ENCODE peak calls at places on chromosomes 6 and 20, in seven cellular contexts. B is brain microvascular endothelial cell, Y is colonic mucosa, A is choroid plexus epithelial cell, R is RWPE1, V is type B pancreatic cell, X is endodermal cell. L is an unnamed sample.

GRCh38 chr20:37239026-37239451 is 22.6 kb downstream of the GHRH start:
- DNase-seq in B (no peak), Y (peak), A (peak), R (no peak), V (no peak), X (no peak), L (no peak)

GRCh38 chr6:15517600-15517999 is 145.2 kb downstream of the DTNBP1 start:
- DNase-seq in B (no peak), Y (no peak), A (no peak), R (no peak), V (no peak), X (no peak), L (no peak)

GRCh38 chr20:2754426-2754825 is 46.0 kb downstream of the CPXM1 start:
- DNase-seq in B (no peak), Y (no peak), A (no peak), R (no peak), V (no peak), X (no peak), L (no peak)

GRCh38 chr20:34713194-34713943 is 9.2 kb downstream of the TP53INP2 start:
- DNase-seq in B (peak), Y (no peak), A (peak), R (peak), V (no peak), X (no peak), L (no peak)

GRCh38 chr6:1381397-1382330 is 7.7 kb upstream of the FOXF2 start:
- DNase-seq in B (no peak), Y (peak), A (no peak), R (peak), V (peak), X (peak), L (peak)

GRCh38 chr6:41125282-41125681 is 28.9 kb downstream of the TREML1 start:
- DNase-seq in B (no peak), Y (no peak), A (no peak), R (no peak), V (no peak), X (no peak), L (no peak)

GRCh38 chr6:33082702-33083101 is 6.9 kb downstream of the HLA-DPB1 start:
- DNase-seq in B (no peak), Y (no peak), A (peak), R (no peak), V (no peak), X (peak), L (no peak)

GRCh38 chr20:62947532-62948300 is 4.8 kb upstream of the SLC17A9 start:
- DNase-seq in B (no peak), Y (no peak), A (no peak), R (no peak), V (no peak), X (no peak), L (no peak)

GRCh38 chr20:6832811-6833210 is 65.3 kb downstream of the BMP2 start:
- DNase-seq in B (no peak), Y (no peak), A (no peak), R (no peak), V (no peak), X (no peak), L (no peak)

GRCh38 chr20:6827472-6827871 is 60.0 kb downstream of the BMP2 start:
- DNase-seq in B (no peak), Y (no peak), A (no peak), R (no peak), V (no peak), X (no peak), L (no peak)

GRCh38 chr20:6831461-6831860 is 64.0 kb downstream of the BMP2 start:
- DNase-seq in B (no peak), Y (no peak), A (no peak), R (no peak), V (no peak), X (no peak), L (no peak)

GRCh38 chr20:6828794-6829423 is 61.4 kb downstream of the BMP2 start:
- DNase-seq in B (peak), Y (peak), A (peak), R (peak), V (no peak), X (peak), L (no peak)

DNA sequence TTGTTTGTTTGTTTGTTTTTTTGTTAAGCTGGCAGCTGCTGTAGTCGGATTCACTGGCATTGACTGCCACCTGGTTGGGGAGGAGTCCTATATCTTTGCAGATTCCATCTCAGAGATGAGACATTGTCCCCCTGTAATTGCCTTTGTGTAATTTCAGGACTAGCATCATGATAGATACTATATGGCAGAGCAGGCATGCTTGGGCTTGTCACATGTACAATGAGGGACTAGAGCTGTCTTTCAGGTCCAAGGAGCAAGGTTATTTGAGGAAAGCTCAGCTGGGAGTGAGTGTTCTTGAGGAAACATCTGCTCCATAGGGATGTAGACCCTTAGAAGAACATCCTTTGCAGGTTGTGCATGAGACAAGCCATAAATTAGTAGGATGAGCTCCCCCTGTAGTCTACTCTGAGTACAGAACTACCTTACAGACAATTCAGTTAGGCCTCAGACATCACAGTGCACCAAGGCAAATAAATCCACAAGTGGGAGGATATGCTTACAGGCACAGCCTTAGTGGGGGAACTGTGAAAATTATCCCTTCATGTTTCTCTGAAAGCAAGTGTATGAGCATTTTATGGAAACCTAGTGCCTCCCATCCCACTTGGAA is 62.1 kb downstream of the BMP2 start:
- DNase-seq in B (no peak), Y (no peak), A (peak), R (no peak), V (no peak), X (peak), L (no peak)
- TF ChIP-seq CTCF in B (peak), Y (no peak), A (peak), R (no peak), V (no peak), X (peak), L (peak)

DNA sequence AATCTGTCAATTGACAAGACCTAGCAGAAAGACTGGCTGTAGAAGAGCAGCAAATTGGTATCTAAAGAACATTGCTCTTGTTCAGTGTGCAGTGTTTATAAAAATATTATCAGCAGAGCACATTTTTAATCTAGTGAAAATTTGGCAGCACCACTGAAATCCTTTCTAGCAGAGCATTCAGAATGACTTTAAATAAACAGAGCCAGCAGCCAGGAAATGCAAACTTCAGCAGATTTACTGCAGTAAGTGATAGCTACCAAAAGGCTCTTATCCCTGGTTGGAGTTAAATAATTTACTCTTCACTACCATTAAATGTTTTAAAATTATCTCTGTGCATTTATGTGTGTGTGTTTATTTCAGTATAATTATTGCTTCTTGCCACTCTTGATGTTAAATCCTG is 590.9 kb upstream of the CITED2 start:
- DNase-seq in B (no peak), Y (no peak), A (peak), R (no peak), V (no peak), X (no peak), L (no peak)
- TF ChIP-seq CTCF in B (no peak), Y (no peak), A (no peak), R (no peak), V (no peak), X (no peak), L (no peak)

DNA sequence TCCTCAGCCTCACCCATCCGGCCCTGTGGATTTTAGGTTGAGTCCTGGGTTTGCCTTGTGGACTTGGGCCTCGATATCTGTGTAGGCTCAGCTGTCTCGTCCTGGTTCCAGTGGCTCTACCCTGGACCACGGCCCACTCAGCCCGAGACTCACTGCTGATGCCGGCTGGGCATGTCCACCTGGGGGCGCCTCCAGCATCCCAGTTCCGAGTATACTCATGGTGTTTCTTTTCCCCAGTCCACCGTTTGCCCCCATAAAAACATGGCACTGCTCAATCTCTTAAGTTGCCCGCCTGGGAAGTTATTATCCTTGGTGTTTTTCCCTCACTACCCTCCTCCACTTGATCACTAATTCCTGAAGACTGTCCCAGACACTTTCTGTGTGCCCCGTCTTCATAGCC is 99.1 kb downstream of the ARID1B start:
- DNase-seq in B (no peak), Y (no peak), A (no peak), R (no peak), V (no peak), X (peak), L (no peak)
- TF ChIP-seq CTCF in B (peak), Y (no peak), A (peak), R (no peak), V (peak), X (peak), L (peak)

GRCh38 chr6:99434702-99435530 is 9.8 kb upstream of the PNISR start:
- DNase-seq in B (no peak), Y (no peak), A (peak), R (peak), V (no peak), X (no peak), L (no peak)
- TF ChIP-seq CTCF in B (peak), Y (peak), A (peak), R (peak), V (peak), X (peak), L (peak)

DNA sequence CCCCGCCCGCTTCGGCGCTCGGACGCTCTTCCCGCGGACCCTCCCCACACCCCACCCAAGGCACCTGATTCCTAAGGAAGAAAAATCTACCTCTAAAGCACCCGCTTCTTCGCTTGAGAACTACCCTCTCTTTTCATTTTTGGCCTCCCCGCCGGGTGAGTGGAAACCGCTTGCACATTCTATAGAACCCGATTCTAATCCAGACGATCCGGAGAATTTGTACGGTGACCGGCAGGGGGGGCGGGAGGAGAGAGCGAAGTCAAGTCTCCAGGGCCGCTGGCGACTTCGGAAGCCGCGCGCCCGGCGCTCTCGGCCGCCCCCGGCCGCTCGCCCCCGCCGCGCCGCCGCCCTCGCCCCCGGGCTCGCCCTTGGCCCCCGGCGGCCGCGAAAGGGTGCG is at the start of gene RBM24:
- DNase-seq in B (peak), Y (peak), A (peak), R (peak), V (peak), X (peak), L (peak)
- TF ChIP-seq CTCF in B (peak), Y (no peak), A (peak), R (peak), V (peak), X (peak), L (peak)

DNA sequence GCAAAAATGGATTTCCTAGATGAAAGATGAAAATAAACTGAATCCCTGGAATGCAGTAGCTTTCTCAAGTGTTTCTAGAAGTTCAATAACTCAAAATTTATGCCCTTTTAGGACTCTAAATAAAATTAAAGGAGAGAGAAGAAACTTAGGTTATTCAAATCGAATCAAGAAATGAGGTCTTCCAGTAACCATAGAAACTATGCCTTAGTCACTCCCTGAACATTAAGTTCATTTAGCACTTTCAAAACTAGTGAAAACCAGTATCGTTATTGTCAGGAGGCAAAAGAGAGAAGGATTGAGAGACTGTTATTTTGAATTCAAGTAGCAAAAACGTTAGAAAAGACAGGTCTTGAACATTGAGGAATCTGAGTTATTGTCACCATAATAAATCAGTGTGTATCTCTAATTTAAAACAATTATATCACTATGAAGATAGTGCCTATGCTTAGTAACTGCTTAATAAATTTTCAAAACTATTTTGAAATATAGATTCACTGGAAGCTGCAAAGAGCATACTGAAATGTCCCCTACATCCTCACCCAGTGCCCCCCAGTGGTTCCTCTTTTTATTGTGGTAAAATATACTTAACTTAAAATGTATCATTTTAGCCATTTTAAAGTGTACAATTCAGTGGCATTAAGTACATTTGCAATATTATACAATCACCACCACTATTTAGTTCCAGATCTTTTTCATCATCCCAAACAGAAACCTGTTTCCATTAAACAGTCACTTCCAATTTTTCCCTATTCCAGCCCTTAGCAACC is 4.6 kb downstream of the RPP21 start:
- DNase-seq in B (no peak), Y (no peak), A (no peak), R (no peak), V (no peak), X (no peak), L (no peak)
- TF ChIP-seq CTCF in B (peak), Y (no peak), A (peak), R (no peak), V (peak), X (peak), L (peak)

GRCh38 chr20:45823949-45824835 is 2.9 kb downstream of the TNNC2 start:
- DNase-seq in B (no peak), Y (peak), A (peak), R (peak), V (no peak), X (peak), L (no peak)
- TF ChIP-seq CTCF in B (peak), Y (peak), A (peak), R (no peak), V (peak), X (peak), L (peak)

DNA sequence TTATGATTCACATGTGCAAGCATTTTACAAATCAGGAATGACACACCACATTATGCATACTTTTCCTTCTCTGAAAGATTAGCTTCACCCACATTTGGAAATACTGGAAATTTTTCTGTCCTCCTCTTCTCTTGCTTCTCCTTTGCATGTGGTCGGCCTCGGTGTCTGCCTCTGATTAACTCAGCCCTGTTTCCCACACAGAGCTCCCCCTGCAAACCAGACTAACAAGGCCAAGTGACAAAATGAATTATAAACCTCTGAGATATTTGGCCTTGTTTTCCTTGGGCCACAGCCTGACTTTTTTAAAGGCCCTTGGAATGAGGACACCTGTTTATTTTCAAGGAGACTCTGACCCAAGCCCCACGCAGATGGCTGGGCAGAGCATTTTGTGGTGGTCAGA is 9.0 kb upstream of the CCN6 start:
- DNase-seq in B (peak), Y (no peak), A (peak), R (no peak), V (no peak), X (no peak), L (no peak)
- TF ChIP-seq CTCF in B (no peak), Y (no peak), A (peak), R (no peak), V (no peak), X (no peak), L (no peak)

GRCh38 chr6:35977308-35977707 is 47.1 kb downstream of the SLC26A8 start:
- DNase-seq in B (no peak), Y (no peak), A (no peak), R (no peak), V (no peak), X (no peak), L (no peak)

GRCh38 chr6:35973670-35974222 is 50.7 kb downstream of the SLC26A8 start:
- DNase-seq in B (no peak), Y (peak), A (no peak), R (no peak), V (no peak), X (no peak), L (no peak)

GRCh38 chr6:35969676-35970075 is 48.8 kb upstream of the SRPK1 start:
- DNase-seq in B (no peak), Y (no peak), A (no peak), R (no peak), V (no peak), X (no peak), L (no peak)

GRCh38 chr6:35970181-35970580 is 49.3 kb upstream of the SRPK1 start:
- DNase-seq in B (peak), Y (no peak), A (peak), R (peak), V (no peak), X (no peak), L (no peak)

GRCh38 chr6:35972471-35972985 is 51.6 kb upstream of the SRPK1 start:
- DNase-seq in B (no peak), Y (no peak), A (no peak), R (no peak), V (no peak), X (peak), L (no peak)
- TF ChIP-seq CTCF in B (peak), Y (no peak), A (peak), R (no peak), V (peak), X (peak), L (peak)

L was measured in osteocyte.